ENCODE peak calls at places on chromosomes 12 and 14, in six cellular contexts. H is mesenchymal stem cell, X is testis, Z is pancreas, I is OCI-LY7, G is HCT116. M is an unnamed sample.

GRCh38 chr14:51290132-51290531 is 50.1 kb downstream of the TMX1 start:
- DNase-seq in G (no peak), Z (no peak), I (no peak), H (no peak), X (no peak), M (no peak)

GRCh38 chr12:6563448-6564050 is 4.5 kb downstream of the NOP2 start:
- DNase-seq in Z (peak), G (no peak), H (peak), I (peak), X (peak), M (peak)

GRCh38 chr14:78705989-78706388 is 535.8 kb downstream of the NRXN3 start:
- DNase-seq in H (no peak), I (no peak), Z (no peak), G (no peak), X (no peak), M (no peak)

GRCh38 chr14:60327447-60328331 is 78.7 kb downstream of the PPM1A start:
- DNase-seq in X (no peak), G (no peak), I (peak), H (no peak), Z (peak), M (peak)

GRCh38 chr14:64945431-64945830 is 2.9 kb upstream of the GPX2 start:
- DNase-seq in I (no peak), H (no peak), G (no peak), Z (no peak), X (no peak), M (no peak)

GRCh38 chr12:109711596-109712461 is 1.8 kb upstream of the FAM222A start:
- DNase-seq in Z (no peak), G (no peak), H (no peak), X (peak), I (no peak), M (no peak)

GRCh38 chr14:67457782-67458181 is 30.7 kb downstream of the TMEM229B start:
- DNase-seq in I (no peak), Z (peak), X (no peak), G (no peak), H (no peak), M (no peak)

GRCh38 chr12:272942-273906 is 10.6 kb upstream of the SLC6A13 start:
- DNase-seq in G (no peak), Z (no peak), X (no peak), H (no peak), I (no peak), M (no peak)

GRCh38 chr14:26849514-26849913 is 251.7 kb upstream of the NOVA1 start:
- DNase-seq in I (no peak), G (no peak), H (no peak), Z (no peak), X (no peak), M (no peak)

GRCh38 chr12:117033382-117034045 is 65.7 kb downstream of the TESC start:
- DNase-seq in Z (peak), X (peak), I (no peak), H (no peak), G (no peak), M (no peak)

GRCh38 chr12:43079481-43079880 is 472.5 kb downstream of the ADAMTS20 start:
- DNase-seq in H (no peak), I (no peak), Z (no peak), X (no peak), G (no peak), M (no peak)

DNA sequence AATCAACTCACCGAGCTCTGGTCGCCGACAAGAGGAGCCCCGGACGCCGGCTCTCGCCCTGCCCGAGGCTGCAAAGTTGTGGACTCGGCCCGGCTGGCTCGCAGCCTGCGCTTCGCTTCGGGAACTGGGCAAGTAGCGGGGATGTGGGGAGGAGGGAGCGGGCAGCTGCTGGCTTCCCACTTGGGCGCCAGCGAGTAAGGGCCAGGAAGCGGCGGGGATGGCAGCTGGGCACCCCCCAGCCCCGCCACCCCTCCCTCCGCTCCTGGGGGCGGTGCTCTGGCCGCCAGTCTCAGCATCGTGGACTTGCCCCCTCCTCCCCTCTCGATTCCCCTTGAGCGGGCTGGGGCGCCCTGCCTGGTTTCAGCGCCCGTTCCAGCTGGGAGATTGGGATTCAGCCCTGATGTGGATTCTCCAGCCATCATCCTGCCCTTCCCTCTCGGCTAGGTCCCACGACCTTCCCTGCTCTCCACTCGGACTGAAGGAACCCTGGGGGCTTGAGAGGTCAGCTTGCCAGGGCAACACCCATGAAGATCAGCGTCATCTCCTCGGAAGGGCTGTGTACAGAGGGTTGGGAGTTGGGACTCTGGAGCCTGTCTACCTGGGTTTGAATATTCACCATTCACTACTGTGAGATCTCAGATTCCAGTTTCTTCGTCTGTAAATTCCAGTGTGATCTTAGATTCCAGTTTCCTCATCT is at the start of gene ZDHHC22:
- DNase-seq in H (no peak), X (no peak), I (no peak), Z (peak), G (no peak), M (no peak)
- H3K4me3 ChIP-seq in H (peak), X (peak), I (no peak), Z (no peak), G (peak), M (no peak)

DNA sequence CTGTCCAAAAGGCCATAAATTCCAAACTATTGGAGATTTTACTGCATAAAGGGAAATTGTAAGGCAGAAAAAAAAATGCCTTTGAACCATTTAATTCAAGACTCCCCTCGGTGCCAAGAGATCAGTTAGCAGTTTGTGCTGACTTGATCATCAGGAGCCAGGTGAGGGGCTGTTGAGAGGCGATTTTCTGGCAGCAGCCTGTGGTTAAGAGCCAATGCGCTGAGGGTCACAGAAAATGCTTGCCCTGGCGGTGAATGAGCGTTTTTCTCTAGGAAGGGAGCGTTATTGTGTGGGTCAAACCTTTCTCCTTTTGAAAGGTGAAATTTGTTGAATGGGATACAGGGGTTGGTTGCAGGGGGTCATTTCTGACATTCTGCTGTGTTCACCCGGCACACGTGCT is 4.7 kb downstream of the SRRM4 start:
- DNase-seq in G (no peak), X (no peak), I (no peak), H (no peak), Z (no peak), M (no peak)
- H3K4me3 ChIP-seq in G (no peak), X (no peak), I (no peak), H (no peak), Z (no peak), M (no peak)

GRCh38 chr12:104305349-104305748 is 1.8 kb downstream of the EID3 start:
- DNase-seq in H (no peak), Z (no peak), X (no peak), G (no peak), I (no peak), M (no peak)

GRCh38 chr12:104304261-104305004 is 894 bp downstream of the EID3 start:
- DNase-seq in I (no peak), H (no peak), G (no peak), Z (no peak), X (no peak), M (no peak)

GRCh38 chr12:104306376-104306775 is 2.8 kb downstream of the EID3 start:
- DNase-seq in G (no peak), Z (no peak), I (no peak), X (no peak), H (no peak), M (no peak)

GRCh38 chr12:104306943-104307654 is 3.6 kb downstream of the EID3 start:
- DNase-seq in I (no peak), G (no peak), X (no peak), Z (no peak), H (no peak), M (no peak)

DNA sequence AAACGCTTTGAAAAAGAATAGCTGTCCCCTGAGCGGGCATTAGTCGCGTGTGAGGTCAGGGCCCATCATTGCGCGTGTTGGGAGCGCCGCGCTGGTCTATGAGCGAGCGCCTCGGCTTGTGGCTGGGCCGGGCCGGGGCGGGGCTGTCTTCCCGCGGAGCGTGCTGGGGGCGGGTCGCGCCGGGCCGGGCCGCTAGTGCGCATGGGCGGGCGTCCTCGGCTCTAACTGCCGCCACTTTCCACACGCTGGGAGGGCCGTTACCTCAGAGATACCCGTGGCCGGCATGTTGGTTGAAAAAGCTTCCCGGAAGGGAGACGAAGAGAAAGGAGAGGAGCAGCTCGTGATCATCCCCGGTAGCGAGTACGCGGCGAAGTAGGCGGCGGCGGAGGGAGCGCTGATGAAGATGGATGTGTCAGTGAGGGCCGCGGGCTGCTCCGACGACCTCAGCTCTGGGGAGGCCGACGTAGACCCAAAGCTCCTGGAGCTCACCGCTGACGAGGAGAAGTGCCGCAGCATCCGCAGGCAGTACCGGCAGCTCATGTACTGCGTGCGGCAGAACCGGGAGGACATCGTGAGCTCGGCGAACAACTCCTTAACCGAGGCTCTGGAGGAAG is at the start of gene EID3:
- DNase-seq in G (no peak), X (peak), H (peak), I (peak), Z (peak), M (no peak)
- H3K4me3 ChIP-seq in G (no peak), X (peak), H (peak), I (peak), Z (peak), M (no peak)

DNA sequence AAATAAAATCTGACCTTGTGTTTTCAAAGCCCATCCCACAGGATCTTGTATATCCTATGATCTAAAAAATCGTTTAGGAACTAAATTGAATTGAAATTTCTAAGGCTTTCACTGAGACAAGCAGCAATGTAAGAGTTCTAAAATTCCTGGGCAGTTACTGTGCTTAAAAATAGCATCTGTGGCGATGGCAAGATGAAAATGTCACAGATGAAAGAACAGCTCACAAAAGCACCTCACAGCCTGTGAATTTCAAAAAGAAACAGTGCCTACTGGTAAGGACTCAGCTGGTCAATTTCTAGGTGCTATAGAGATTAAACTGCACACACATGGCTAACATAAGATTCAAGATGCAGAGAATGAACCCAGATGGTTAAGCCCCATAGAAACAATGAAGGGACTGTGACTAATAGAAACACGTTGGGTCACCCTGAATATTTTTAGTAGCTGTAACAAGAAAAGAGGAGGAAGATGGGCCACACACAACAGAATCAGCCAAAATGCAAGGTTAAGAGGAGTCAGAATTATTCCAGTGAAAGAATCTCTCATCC is 12.0 kb upstream of the IL26 start:
- DNase-seq in I (no peak), Z (no peak), X (no peak), G (no peak), H (no peak), M (no peak)
- H3K4me3 ChIP-seq in I (no peak), Z (no peak), X (no peak), G (no peak), H (no peak), M (no peak)

GRCh38 chr12:111445311-111446043 is 39.8 kb downstream of the SH2B3 start:
- DNase-seq in X (no peak), I (no peak), H (peak), G (no peak), Z (no peak), M (no peak)
- H3K4me3 ChIP-seq in X (no peak), I (peak), H (no peak), G (no peak), Z (no peak), M (no peak)

M was measured in Jurkat, Clone E6-1.